ENCODE peak calls at places on chromosomes 4 and X, in nine cellular contexts. B is NAMALWA; Y is T-cell; S is CD4-positive, CD25-positive, alpha-beta regulatory T cell; W is head of caudate nucleus; Q is fibroblast of the conjunctiva; H is stimulated activated CD8-positive, alpha-beta memory T cell treated with anti-CD3 and anti-CD28 coated beads, Interleukin-4, amount 100 ng/mL, for 4 hours; M is SK-MEL-5; K is stromal cell of bone marrow. A is an unnamed sample.
A peak's percentile ranks its signal among the peaks of the same experiment; 100 is the strongest.

GRCh38 chr4:152663203-152664066 is 16.4 kb downstream of the TMEM154 start:
- DNase-seq in B (peak; percentile 86), Q (peak; percentile 26), M (peak; percentile 1), H (no peak), W (no peak), Y (no peak), K (no peak), S (no peak), A (no peak)

GRCh38 chr4:30720021-30720655 is at the start of gene PCDH7:
- DNase-seq in W (peak; percentile 69), S (no peak), M (peak; percentile 71), Y (no peak), K (no peak), B (no peak), Q (no peak), H (no peak), A (no peak)

GRCh38 chrX:100076031-100076430 is 334.0 kb downstream of the PCDH19 start:
- DNase-seq in B (no peak), M (no peak), W (no peak), S (no peak), Q (no peak), Y (no peak), K (no peak), H (no peak), A (no peak)

GRCh38 chr4:25401066-25401465 is 24.0 kb downstream of the ANAPC4 start:
- DNase-seq in H (no peak), K (no peak), S (no peak), Q (no peak), Y (no peak), M (no peak), B (no peak), W (no peak), A (no peak)

GRCh38 chr4:113328514-113328913 is 279.1 kb downstream of the ANK2 start:
- DNase-seq in M (peak; percentile 45), K (no peak), Y (no peak), W (no peak), B (peak; percentile 20), H (no peak), S (no peak), Q (no peak), A (no peak)

GRCh38 chrX:9788908-9789307 is 2.7 kb downstream of the SHROOM2 start:
- DNase-seq in Y (no peak), H (no peak), Q (no peak), K (no peak), M (no peak), B (no peak), S (no peak), W (no peak), A (no peak)

GRCh38 chr4:39759569-39759968 is 61.6 kb downstream of the UBE2K start:
- DNase-seq in M (no peak), H (no peak), Y (no peak), S (no peak), Q (no peak), K (no peak), W (no peak), B (no peak), A (no peak)

GRCh38 chr4:98199247-98199646 is 56.0 kb upstream of the STPG2 start:
- DNase-seq in W (no peak), Y (no peak), H (no peak), B (no peak), M (peak; percentile 42), K (no peak), Q (no peak), S (no peak), A (no peak)

GRCh38 chrX:12011075-12011474 is 127.2 kb upstream of the FRMPD4 start:
- DNase-seq in H (no peak), Q (peak; percentile 2), B (no peak), K (no peak), M (no peak), Y (no peak), W (no peak), S (no peak), A (no peak)

GRCh38 chr4:96108146-96108545 is 268.3 kb downstream of the PDHA2 start:
- DNase-seq in W (no peak), M (no peak), Q (no peak), B (no peak), S (no peak), H (no peak), Y (no peak), K (no peak), A (no peak)

GRCh38 chr4:1323635-1324442 is 23.2 kb upstream of the UVSSA start:
- DNase-seq in M (no peak), S (no peak), B (no peak), Y (no peak), Q (peak; percentile 82), K (peak; percentile 71), H (no peak), W (no peak), A (no peak)

GRCh38 chr4:26459054-26459755 is 31.1 kb downstream of the CCKAR start:
- DNase-seq in H (no peak), M (peak; percentile 58), B (peak; percentile 70), W (no peak), Q (peak; percentile 62), K (peak; percentile 46), S (no peak), Y (no peak), A (no peak)

GRCh38 chr4:7928711-7929505 is 10.8 kb downstream of the AFAP1 start:
- DNase-seq in B (no peak), Q (no peak), H (no peak), Y (no peak), S (no peak), K (no peak), M (peak; percentile 49), W (no peak), A (no peak)

GRCh38 chrX:39855748-39856129 is 242.0 kb downstream of the BCOR start:
- DNase-seq in Q (no peak), M (no peak), B (peak; percentile 36), H (peak; percentile 52), S (peak; percentile 64), Y (peak; percentile 67), W (no peak), K (no peak), A (no peak)

GRCh38 chrX:36963069-36963808 is 44.9 kb upstream of the FAM47C start:
- DNase-seq in K (no peak), M (no peak), S (no peak), Q (no peak), Y (no peak), B (no peak), W (no peak), H (no peak), A (no peak)

GRCh38 chr4:128302775-128303174 is 15.2 kb upstream of the PGRMC2 start:
- DNase-seq in K (no peak), M (no peak), Q (no peak), B (no peak), H (no peak), S (no peak), Y (no peak), W (no peak), A (no peak)

A was measured in omental fat pad.